ENCODE peak calls at places on chromosomes 12 and 14, in five cellular contexts. K, D, Y, V and J are unnamed samples.

GRCh38 chr12:57845478-57846284 is 848 bp downstream of the CTDSP2 start:
- DNase-seq in K (peak; percentile 93), V (peak; percentile 79), Y (peak; percentile 40), D (peak; percentile 84), J (no peak)

GRCh38 chr14:105867961-105868599 is 341.7 kb downstream of the TMEM121 start:
- DNase-seq in Y (no peak), K (no peak), V (no peak), D (peak; percentile 46), J (no peak)

GRCh38 chr14:101704140-101704539 is 57.4 kb upstream of the PPP2R5C start:
- DNase-seq in D (no peak), K (no peak), V (no peak), Y (no peak), J (no peak)

GRCh38 chr12:74051848-74052247 is 485.8 kb upstream of the ATXN7L3B start:
- DNase-seq in D (no peak), V (no peak), Y (no peak), K (no peak), J (no peak)

GRCh38 chr12:12379831-12380730 is 23.2 kb downstream of the BORCS5 start:
- DNase-seq in K (no peak), D (no peak), Y (peak; percentile 36), V (no peak), J (no peak)

GRCh38 chr14:70871001-70871400 is 36.3 kb upstream of the PCNX1 start:
- DNase-seq in K (no peak), D (no peak), Y (no peak), V (no peak), J (no peak)

GRCh38 chr14:90398315-90398811 is 1.5 kb downstream of the CALM1 start:
- DNase-seq in D (peak; percentile 81), K (peak; percentile 79), V (no peak), Y (no peak), J (no peak)

GRCh38 chr14:80669416-80669815 is 272.1 kb downstream of the CEP128 start:
- DNase-seq in K (no peak), Y (peak; percentile 26), V (no peak), D (no peak), J (no peak)

GRCh38 chr12:87270894-87271293 is 758.3 kb downstream of the C12orf50 start:
- DNase-seq in K (no peak), V (no peak), D (no peak), Y (peak; percentile 11), J (no peak)

GRCh38 chr12:87266305-87266704 is 762.9 kb downstream of the C12orf50 start:
- DNase-seq in Y (no peak), V (no peak), K (no peak), D (no peak), J (no peak)
- TF ChIP-seq CTCF in Y (no peak), V (no peak), K (no peak), D (no peak), J (no peak)

GRCh38 chr12:69649529-69649928 is 38.8 kb upstream of the LRRC10 start:
- DNase-seq in D (no peak), V (no peak), K (no peak), Y (peak; percentile 17), J (no peak)
- TF ChIP-seq CTCF in D (no peak), V (no peak), K (no peak), Y (no peak), J (no peak)

GRCh38 chr12:79407671-79408622 is 282.8 kb downstream of the PAWR start:
- DNase-seq in V (peak; percentile 43), Y (peak; percentile 92), D (peak; percentile 64), K (no peak), J (peak; percentile 73)
- TF ChIP-seq CTCF in V (peak; percentile 47), Y (peak; percentile 91), D (peak; percentile 43), K (peak; percentile 60), J (peak; percentile 84)

GRCh38 chr14:94826774-94827173 is 56.9 kb upstream of the GSC start:
- DNase-seq in K (peak; percentile 6), Y (no peak), D (no peak), V (no peak), J (no peak)

GRCh38 chr14:94827711-94828505 is 58.0 kb upstream of the GSC start:
- DNase-seq in K (peak; percentile 8), V (no peak), D (peak; percentile 85), Y (no peak), J (no peak)

GRCh38 chr14:94819531-94819930 is 49.6 kb upstream of the GSC start:
- DNase-seq in D (no peak), V (no peak), K (no peak), Y (no peak), J (no peak)

GRCh38 chr14:94821705-94822104 is 51.8 kb upstream of the GSC start:
- DNase-seq in V (no peak), D (no peak), Y (no peak), K (no peak), J (no peak)

DNA sequence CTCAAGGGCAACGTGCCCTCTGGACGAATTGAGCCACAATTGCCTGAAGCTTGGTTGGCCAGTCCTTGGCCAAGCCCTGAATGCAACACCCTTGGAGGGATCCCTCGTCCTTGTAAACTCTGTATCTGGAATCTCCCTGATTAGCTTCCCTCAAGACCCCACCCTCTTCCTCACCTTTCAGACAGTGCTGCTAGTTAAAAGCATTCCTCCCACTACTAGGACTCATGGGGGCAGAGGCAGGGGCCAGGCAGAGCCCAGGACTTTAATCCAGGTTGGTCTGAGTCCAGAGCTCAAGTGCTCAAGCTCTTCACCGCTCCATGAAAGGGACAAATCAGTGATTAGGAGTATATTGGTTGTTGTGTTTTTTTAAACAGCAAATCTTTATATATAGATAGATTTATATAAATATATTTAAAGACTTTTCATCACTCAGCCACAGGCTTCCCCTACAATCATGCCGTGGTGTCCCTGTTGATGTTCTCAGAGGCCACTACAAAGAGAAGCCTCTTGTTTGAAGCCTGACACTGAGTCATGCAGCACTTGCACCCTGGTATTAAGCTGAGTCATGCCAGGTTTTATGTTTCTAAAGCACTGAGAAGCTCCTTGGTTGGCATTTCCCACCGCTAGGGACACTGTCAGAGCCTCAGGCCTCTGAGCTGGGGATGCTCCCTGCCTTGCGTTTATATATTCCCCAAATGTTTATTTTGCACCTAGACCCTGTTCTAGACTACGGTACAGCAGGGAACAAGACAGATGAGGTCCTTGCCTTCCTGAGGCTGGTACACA is 53.8 kb upstream of the GSC start:
- DNase-seq in V (no peak), K (no peak), Y (peak; percentile 19), D (no peak), J (no peak)
- TF ChIP-seq CTCF in V (no peak), K (no peak), Y (no peak), D (no peak), J (no peak)